ENCODE peak calls at places on chromosomes 16 and 17, in five cellular contexts. B is hepatic stellate cell; O is CD8-positive, alpha-beta memory T cell; A is cerebellum; J is endothelial cell. T is an unnamed sample.

GRCh38 chr17:14305785-14306496 is 5.1 kb downstream of the HS3ST3B1 start:
- DNase-seq in B (no peak), O (no peak), A (no peak), J (no peak), T (no peak)

GRCh38 chr16:82199209-82199608 is 29.2 kb upstream of the MPHOSPH6 start:
- DNase-seq in B (no peak), O (no peak), A (no peak), J (no peak), T (no peak)

GRCh38 chr16:81711609-81712329 is 67.3 kb upstream of the PLCG2 start:
- DNase-seq in B (peak; percentile 90), O (no peak), A (no peak), J (no peak), T (peak; percentile 30)

GRCh38 chr16:23786964-23787571 is 32.2 kb downstream of the CHP2 start:
- DNase-seq in B (no peak), O (no peak), A (no peak), J (no peak), T (no peak)

GRCh38 chr16:7545251-7545650 is 212.6 kb downstream of the RBFOX1 start:
- DNase-seq in B (no peak), O (no peak), A (no peak), J (no peak), T (no peak)

GRCh38 chr17:48908047-48908843 is at the start of gene UBE2Z:
- DNase-seq in B (peak; percentile 97), O (peak; percentile 90), A (peak; percentile 97), J (peak; percentile 84), T (peak; percentile 88)

GRCh38 chr16:27314986-27315332 is 1.2 kb downstream of the IL4R start:
- DNase-seq in B (no peak), O (no peak), A (no peak), J (no peak), T (no peak)

GRCh38 chr17:64091571-64091970 is 38.4 kb downstream of the ERN1 start:
- DNase-seq in B (no peak), O (no peak), A (no peak), J (no peak), T (no peak)

GRCh38 chr16:87209808-87210512 is 107.2 kb downstream of the C16orf95 start:
- DNase-seq in B (no peak), O (no peak), A (no peak), J (no peak), T (no peak)

GRCh38 chr17:32490101-32490482 is 3.3 kb downstream of the CDK5R1 start:
- DNase-seq in B (no peak), O (no peak), A (no peak), J (no peak), T (peak; percentile 44)

GRCh38 chr16:75323928-75324327 is 72.5 kb upstream of the BCAR1 start:
- DNase-seq in B (no peak), O (no peak), A (no peak), J (no peak), T (no peak)

GRCh38 chr16:87600246-87600645 is 2.1 kb upstream of the JPH3 start:
- DNase-seq in B (no peak), O (no peak), A (no peak), J (no peak), T (no peak)

GRCh38 chr16:9607512-9608230 is 516.2 kb downstream of the HAPSTR1 start:
- DNase-seq in B (no peak), O (no peak), A (no peak), J (no peak), T (no peak)

GRCh38 chr16:59632266-59632855 is 898.2 kb upstream of the GOT2 start:
- DNase-seq in B (peak; percentile 9), O (no peak), A (no peak), J (no peak), T (no peak)

GRCh38 chr17:39943702-39944392 is 16.3 kb downstream of the LRRC3C start:
- DNase-seq in B (no peak), O (no peak), A (peak; percentile 52), J (no peak), T (no peak)

GRCh38 chr16:28491970-28492474 is at the start of gene CLN3:
- DNase-seq in B (peak; percentile 98), O (peak; percentile 93), A (peak; percentile 95), J (peak; percentile 69), T (peak; percentile 86)

GRCh38 chr17:75512946-75513666 is 2.2 kb downstream of the CASKIN2 start:
- DNase-seq in B (no peak), O (no peak), A (no peak), J (no peak), T (no peak)

GRCh38 chr17:1220346-1220745 is 40.6 kb upstream of the ABR start:
- DNase-seq in B (no peak), O (no peak), A (no peak), J (no peak), T (no peak)

GRCh38 chr17:81097134-81097942 is 62.4 kb downstream of the BAIAP2 start:
- DNase-seq in B (peak; percentile 92), O (peak; percentile 82), A (peak; percentile 58), J (peak; percentile 78), T (peak; percentile 71)

GRCh38 chr17:48704521-48704920 is 17.8 kb downstream of the PRAC1 start:
- DNase-seq in B (no peak), O (no peak), A (no peak), J (no peak), T (no peak)

GRCh38 chr17:50565559-50566350 is 5.2 kb downstream of the CACNA1G start:
- DNase-seq in B (no peak), O (peak; percentile 60), A (peak; percentile 94), J (no peak), T (no peak)

T was measured in activated naive CD8-positive, alpha-beta T cell treated with anti-CD3 and anti-CD28 coated beads, Interleukin-2, amount 10 ng/mL, durations not matched to agents 7 days and 5 days.